ENCODE peak calls at places on chromosomes 5 and 9, in four cellular contexts. R is GM06990, M is HCT116, J is choroid plexus epithelial cell. D is an unnamed sample.

GRCh38 chr9:69121155-69122085 is 52.7 kb upstream of the TJP2 start:
- DNase-seq in J (peak), R (peak), M (no peak), D (peak)

GRCh38 chr5:82586597-82586996 is 308.4 kb upstream of the RPS23 start:
- DNase-seq in J (no peak), M (no peak), R (no peak), D (no peak)

GRCh38 chr9:846852-847251 is 5.4 kb downstream of the DMRT1 start:
- DNase-seq in J (no peak), R (no peak), M (peak), D (peak)

GRCh38 chr5:179486596-179487051 is 63.7 kb upstream of the RUFY1 start:
- DNase-seq in R (no peak), M (no peak), J (peak), D (no peak)

GRCh38 chr5:158881076-158881880 is 218.4 kb downstream of the EBF1 start:
- DNase-seq in J (no peak), R (peak), M (no peak), D (no peak)

GRCh38 chr9:136015656-136016055 is 54.5 kb upstream of the UBAC1 start:
- DNase-seq in R (no peak), J (no peak), M (no peak), D (no peak)

GRCh38 chr9:127444921-127445850 is 6.0 kb downstream of the RPL12 start:
- DNase-seq in R (no peak), M (no peak), J (no peak), D (no peak)

GRCh38 chr9:122619996-122620395 is 5.5 kb downstream of the OR1Q1 start:
- DNase-seq in R (no peak), J (no peak), M (no peak), D (no peak)

GRCh38 chr9:132090771-132091170 is 11.1 kb upstream of the MED27 start:
- DNase-seq in R (no peak), J (no peak), M (no peak), D (no peak)

GRCh38 chr5:77080905-77081304 is 6.2 kb downstream of the ZBED3 start:
- DNase-seq in R (no peak), J (no peak), M (no peak), D (no peak)

GRCh38 chr9:34276772-34277171 is 52.3 kb downstream of the KIF24 start:
- DNase-seq in J (no peak), R (no peak), M (no peak), D (no peak)

GRCh38 chr5:171445910-171446516 is 26.6 kb downstream of the FGF18 start:
- DNase-seq in M (no peak), R (no peak), J (peak), D (no peak)

GRCh38 chr5:119307170-119307569 is 48.6 kb upstream of the TNFAIP8 start:
- DNase-seq in J (no peak), R (no peak), M (no peak), D (no peak)

GRCh38 chr5:68274847-68275700 is 59.5 kb downstream of the PIK3R1 start:
- DNase-seq in R (peak), J (no peak), M (no peak), D (no peak)

GRCh38 chr5:82111191-82111590 is 139.4 kb downstream of the ATG10 start:
- DNase-seq in J (peak), M (no peak), R (no peak), D (no peak)

GRCh38 chr5:150641006-150641570 is 628 bp downstream of the SYNPO start:
- DNase-seq in R (no peak), M (no peak), J (peak), D (no peak)

GRCh38 chr5:43410414-43410813 is 1.8 kb downstream of the CCL28 start:
- DNase-seq in J (no peak), M (no peak), R (no peak), D (no peak)

GRCh38 chr5:117204926-117205869 is 630.6 kb upstream of the SEMA6A start:
- DNase-seq in M (no peak), J (no peak), R (no peak), D (no peak)

GRCh38 chr9:110641350-110641749 is 27.2 kb upstream of the MUSK start:
- DNase-seq in J (peak), R (no peak), M (no peak), D (no peak)

GRCh38 chr9:88355166-88355565 is 33.1 kb upstream of the SPIN1 start:
- DNase-seq in J (peak), R (no peak), M (peak), D (no peak)

GRCh38 chr5:81080809-81081460 is 120.8 kb downstream of the RASGRF2 start:
- DNase-seq in R (no peak), M (no peak), J (no peak), D (no peak)

GRCh38 chr5:57663466-57663865 is 180.9 kb upstream of the ACTBL2 start:
- DNase-seq in M (no peak), J (no peak), R (no peak), D (no peak)

GRCh38 chr5:159212667-159213462 is 3.5 kb upstream of the RNF145 start:
- DNase-seq in R (no peak), J (no peak), M (no peak), D (no peak)

GRCh38 chr5:160173-160510 is 31.2 kb upstream of the LRRC14B start:
- DNase-seq in M (no peak), J (peak), R (no peak), D (peak)

GRCh38 chr9:124040935-124041816 is 29.6 kb downstream of the LHX2 start:
- DNase-seq in R (peak), M (no peak), J (no peak), D (peak)

GRCh38 chr5:159211712-159212111 is 2.4 kb upstream of the RNF145 start:
- DNase-seq in M (no peak), J (no peak), R (no peak), D (no peak)

GRCh38 chr5:56317923-56318561 is 84.9 kb upstream of the ANKRD55 start:
- DNase-seq in J (no peak), R (peak), M (no peak), D (no peak)

GRCh38 chr5:367358-368130 is 46.0 kb downstream of the AHRR start:
- DNase-seq in J (no peak), M (no peak), R (no peak), D (peak)

GRCh38 chr5:81835813-81836458 is 85.0 kb upstream of the SSBP2 start:
- DNase-seq in M (no peak), R (no peak), J (no peak), D (no peak)

GRCh38 chr5:6525910-6526309 is 77.3 kb downstream of the UBE2QL1 start:
- DNase-seq in M (peak), J (peak), R (no peak), D (peak)

GRCh38 chr5:142316681-142317080 is 8.1 kb downstream of the SPRY4 start:
- DNase-seq in R (no peak), J (peak), M (no peak), D (no peak)

GRCh38 chr5:142317173-142317572 is 7.6 kb downstream of the SPRY4 start:
- DNase-seq in J (no peak), M (no peak), R (no peak), D (no peak)

GRCh38 chr5:142319105-142319504 is 5.7 kb downstream of the SPRY4 start:
- DNase-seq in J (peak), M (no peak), R (no peak), D (no peak)

GRCh38 chr5:142316051-142316450 is 8.8 kb downstream of the SPRY4 start:
- DNase-seq in M (no peak), R (no peak), J (peak), D (no peak)

GRCh38 chr5:142317673-142318261 is 7.1 kb downstream of the SPRY4 start:
- DNase-seq in M (no peak), R (no peak), J (peak), D (no peak)
- H3K4me3 ChIP-seq in M (no peak), R (no peak), J (no peak), D (no peak)

DNA sequence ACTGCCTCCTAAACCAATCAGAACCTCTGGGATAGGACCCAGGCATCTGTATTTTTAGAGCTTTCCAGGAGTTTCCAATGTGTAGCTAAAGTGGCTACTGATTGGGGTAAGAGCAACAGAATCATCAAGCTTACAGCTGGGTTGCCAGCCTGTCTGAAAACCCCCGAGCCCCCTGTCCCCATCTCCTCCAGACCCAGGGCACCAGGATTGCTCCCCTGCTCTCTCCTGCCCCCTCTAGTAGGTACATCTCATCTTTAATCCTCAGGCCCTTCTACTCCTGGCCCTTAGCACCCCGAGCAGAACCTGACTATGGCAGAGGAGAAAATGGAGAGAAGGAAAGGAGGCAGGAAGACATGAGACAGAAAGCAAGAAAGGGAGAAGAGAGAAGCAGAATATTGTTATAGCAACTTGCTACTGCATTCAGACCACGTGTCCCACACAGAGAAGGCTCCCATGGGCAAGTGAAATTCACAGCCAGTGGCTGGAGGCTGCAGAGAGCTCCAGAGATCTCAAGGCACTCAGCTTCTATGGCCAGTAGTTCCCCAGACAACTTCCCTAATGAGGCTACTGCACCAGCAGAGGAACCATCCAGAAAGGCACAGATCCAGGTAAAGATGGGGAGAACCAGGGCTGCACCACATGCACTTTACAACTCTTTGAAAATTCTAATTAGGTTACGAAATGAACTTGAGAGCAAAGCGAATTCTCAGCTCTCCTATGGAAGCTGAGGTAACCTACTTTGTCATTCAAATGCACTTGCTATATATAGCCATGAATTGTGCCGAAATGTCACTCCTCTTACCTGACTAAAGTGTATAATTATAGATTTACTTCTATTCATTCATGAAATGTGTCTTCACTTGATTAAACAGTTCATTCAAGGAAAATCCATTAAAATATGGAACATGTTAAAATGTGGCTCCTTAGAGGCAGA is 204.6 kb downstream of the GABBR2 start:
- DNase-seq in R (no peak), M (no peak), J (no peak), D (no peak)
- H3K4me3 ChIP-seq in R (no peak), M (no peak), J (no peak), D (no peak)

GRCh38 chr9:4743131-4743875 is 2.3 kb upstream of the AK3 start:
- DNase-seq in R (no peak), M (no peak), J (peak), D (no peak)

GRCh38 chr9:4741365-4742031 is 496 bp upstream of the AK3 start:
- DNase-seq in R (no peak), M (no peak), J (peak), D (peak)

GRCh38 chr9:4740373-4740622 is 704 bp downstream of the AK3 start:
- DNase-seq in R (no peak), J (peak), M (no peak), D (no peak)

GRCh38 chr9:4740623-4741364 is at the start of gene AK3:
- DNase-seq in R (peak), M (peak), J (peak), D (peak)

DNA sequence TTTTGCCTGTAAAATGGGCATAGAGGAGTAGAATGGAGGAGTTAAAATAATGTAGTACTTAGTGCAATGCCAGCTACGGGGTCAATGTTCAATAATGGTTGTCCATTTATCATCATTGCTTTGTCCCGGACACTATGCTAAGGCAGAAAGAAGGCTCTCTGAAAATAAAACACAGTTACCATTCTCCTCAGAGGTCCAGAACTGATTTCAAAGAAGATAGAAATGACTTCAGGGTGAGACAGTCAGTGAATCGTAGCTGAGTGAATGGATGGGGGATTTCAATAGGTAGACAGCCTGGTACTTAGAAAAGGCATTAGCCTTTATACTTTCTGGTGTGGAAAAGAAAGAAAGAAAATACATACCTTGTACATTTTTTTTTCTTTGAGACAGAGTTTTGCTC is 1.2 kb upstream of the AK3 start:
- DNase-seq in J (peak), R (no peak), M (no peak), D (no peak)
- H3K4me3 ChIP-seq in J (peak), R (no peak), M (peak), D (no peak)

GRCh38 chr9:77488439-77489126 is 159.5 kb downstream of the GNA14 start:
- DNase-seq in R (no peak), J (peak), M (peak), D (no peak)

GRCh38 chr9:77486968-77487367 is 161.2 kb downstream of the GNA14 start:
- DNase-seq in J (peak), R (no peak), M (no peak), D (no peak)

DNA sequence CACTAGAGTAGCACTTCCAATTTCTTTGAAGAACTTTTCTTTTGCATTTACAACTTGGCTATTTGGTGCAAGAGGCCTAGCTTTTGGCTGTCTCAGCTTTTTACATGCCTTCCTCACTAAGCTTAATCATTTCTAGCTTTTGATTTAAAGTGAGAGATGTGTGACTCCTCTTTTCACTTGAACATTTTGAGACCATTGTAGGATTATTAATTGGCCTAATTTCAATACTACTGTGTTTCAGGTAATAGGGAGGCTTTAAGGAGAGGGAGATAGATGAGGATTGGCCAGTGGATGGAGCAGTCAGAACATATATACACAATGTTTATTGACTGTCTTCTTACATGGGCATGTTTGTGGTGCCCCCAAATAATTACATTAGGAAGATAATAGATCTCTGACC is 161.7 kb downstream of the GNA14 start:
- DNase-seq in M (no peak), R (no peak), J (no peak), D (no peak)
- H3K4me3 ChIP-seq in M (no peak), R (no peak), J (no peak), D (no peak)

GRCh38 chr5:25964009-25964372 is 1074.4 kb downstream of the CDH9 start:
- DNase-seq in R (no peak), J (no peak), M (no peak), D (no peak)

GRCh38 chr5:25963251-25964008 is 1075.0 kb downstream of the CDH9 start:
- DNase-seq in R (no peak), J (no peak), M (no peak), D (no peak)
- H3K4me3 ChIP-seq in R (no peak), J (no peak), M (no peak), D (no peak)

GRCh38 chr9:96219615-96220257 is 82.2 kb downstream of the HSD17B3 start:
- DNase-seq in R (no peak), M (no peak), J (peak), D (peak)

GRCh38 chr9:96218821-96219614 is 83.0 kb downstream of the HSD17B3 start:
- DNase-seq in J (no peak), R (no peak), M (no peak), D (no peak)

GRCh38 chr9:96216618-96217017 is 85.4 kb downstream of the HSD17B3 start:
- DNase-seq in M (no peak), R (no peak), J (no peak), D (no peak)

GRCh38 chr9:96217358-96217755 is 84.6 kb downstream of the HSD17B3 start:
- DNase-seq in M (no peak), J (peak), R (no peak), D (no peak)

GRCh38 chr9:96217756-96218693 is 84.0 kb downstream of the HSD17B3 start:
- DNase-seq in M (no peak), R (peak), J (peak), D (peak)
- H3K4me3 ChIP-seq in M (peak), R (peak), J (peak), D (no peak)

GRCh38 chr5:83720805-83721431 is at the start of gene HAPLN1:
- DNase-seq in J (peak), M (no peak), R (no peak), D (no peak)
- H3K4me3 ChIP-seq in J (peak), M (peak), R (no peak), D (no peak)

DNA sequence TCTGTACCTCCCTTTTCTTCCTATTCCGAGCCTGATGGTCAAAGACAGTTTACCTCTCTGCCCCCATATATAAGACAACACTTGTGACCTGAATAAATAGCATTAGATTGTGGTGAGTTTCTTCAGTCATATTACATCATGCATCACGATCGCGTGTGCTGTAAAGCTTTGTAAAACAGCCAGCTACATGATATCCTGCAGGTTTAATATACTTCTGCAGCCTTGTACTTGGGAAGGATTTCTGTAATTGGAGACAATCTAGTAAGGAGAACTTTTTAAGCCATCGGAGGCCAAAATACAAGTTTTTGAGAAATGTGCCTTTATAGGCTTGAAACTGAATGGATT is 711.8 kb upstream of the WWC1 start:
- DNase-seq in M (no peak), R (no peak), J (no peak), D (no peak)
- H3K4me3 ChIP-seq in M (no peak), R (no peak), J (no peak), D (no peak)

GRCh38 chr5:5360878-5361520 is 61.5 kb upstream of the ICE1 start:
- DNase-seq in R (no peak), M (no peak), J (no peak), D (no peak)
- H3K4me3 ChIP-seq in R (no peak), M (no peak), J (no peak), D (no peak)

GRCh38 chr5:124922255-124922975 is 176.0 kb upstream of the ZNF608 start:
- DNase-seq in J (no peak), R (no peak), M (no peak), D (no peak)

GRCh38 chr5:124920909-124921666 is 174.6 kb upstream of the ZNF608 start:
- DNase-seq in M (no peak), J (no peak), R (peak), D (no peak)

GRCh38 chr5:124923131-124923530 is 176.7 kb upstream of the ZNF608 start:
- DNase-seq in M (no peak), J (peak), R (no peak), D (peak)

GRCh38 chr5:124919752-124920151 is 173.3 kb upstream of the ZNF608 start:
- DNase-seq in J (no peak), M (no peak), R (no peak), D (no peak)

GRCh38 chr5:124921694-124922093 is 175.3 kb upstream of the ZNF608 start:
- DNase-seq in M (no peak), J (no peak), R (no peak), D (no peak)
- H3K4me3 ChIP-seq in M (no peak), J (no peak), R (peak), D (no peak)